ENCODE peak calls at places on chromosomes 7 and 10, in ten cellular contexts. L is glutamatergic neuron; C is stimulated activated CD4-positive, alpha-beta T cell treated with anti-CD3 and anti-CD28 coated beads, Interleukin-2, amount 100 ng/mL, for 48 hours; E is brain microvascular endothelial cell; J is activated CD8-positive, alpha-beta memory T cell treated with anti-CD3 and anti-CD28 coated beads, Interleukin-2, amount 50 U/mL, for 48 hours; I is A549; R is prostate gland; F is T-helper 2 cell; B is foreskin fibroblast; A is HT1080. Z is an unnamed sample.

GRCh38 chr10:80273523-80274170 is 15.8 kb downstream of the MAT1A start:
- DNase-seq in J (no peak), B (no peak), E (no peak), L (no peak), A (no peak), R (no peak), I (no peak), C (no peak), F (no peak), Z (no peak)

GRCh38 chr10:121526801-121527221 is 71.4 kb downstream of the FGFR2 start:
- DNase-seq in A (no peak), F (no peak), C (no peak), B (no peak), E (no peak), J (no peak), R (no peak), I (no peak), L (no peak), Z (no peak)

GRCh38 chr7:76303829-76304505 is 1.5 kb downstream of the HSPB1 start:
- DNase-seq in C (no peak), E (no peak), L (no peak), R (no peak), A (peak; percentile 52), I (no peak), J (peak; percentile 68), B (no peak), F (no peak), Z (no peak)

GRCh38 chr10:86963341-86963919 is 4.9 kb upstream of the ADIRF start:
- DNase-seq in C (no peak), E (no peak), F (no peak), I (no peak), R (no peak), L (no peak), J (peak; percentile 45), B (no peak), A (no peak), Z (no peak)

GRCh38 chr7:76047305-76047810 is 442 bp downstream of the STYXL1 start:
- DNase-seq in J (no peak), I (no peak), A (no peak), F (peak; percentile 25), E (no peak), L (peak; percentile 31), R (no peak), B (no peak), C (no peak), Z (no peak)

GRCh38 chr7:112866424-112866823 is 76.2 kb upstream of the TMEM168 start:
- DNase-seq in J (no peak), E (no peak), I (no peak), A (no peak), B (no peak), R (no peak), C (no peak), L (no peak), F (peak; percentile 1), Z (no peak)

GRCh38 chr10:43816351-43817321 is 168.0 kb upstream of the ZNF32 start:
- DNase-seq in R (no peak), E (peak; percentile 64), F (peak; percentile 87), J (peak; percentile 78), C (peak; percentile 57), L (no peak), B (peak; percentile 77), I (no peak), A (peak; percentile 75), Z (no peak)

GRCh38 chr7:80764132-80764531 is 125.7 kb downstream of the CD36 start:
- DNase-seq in E (no peak), F (no peak), J (no peak), A (no peak), R (no peak), C (no peak), B (no peak), L (no peak), I (no peak), Z (no peak)

GRCh38 chr7:539731-540411 is 20.2 kb upstream of the PDGFA start:
- DNase-seq in L (no peak), R (peak; percentile 90), B (no peak), J (no peak), E (no peak), C (no peak), F (no peak), I (peak; percentile 96), A (peak; percentile 44), Z (peak; percentile 81)

GRCh38 chr7:129166745-129167144 is 21.7 kb upstream of the SMO start:
- DNase-seq in B (no peak), I (no peak), A (no peak), F (no peak), C (no peak), E (no peak), L (no peak), R (no peak), J (no peak), Z (no peak)

GRCh38 chr7:13903997-13904396 is 85.5 kb downstream of the ETV1 start:
- DNase-seq in R (no peak), L (no peak), F (no peak), A (no peak), I (no peak), C (no peak), J (no peak), E (no peak), B (peak; percentile 74), Z (no peak)

GRCh38 chr7:158285383-158285770 is 302.2 kb downstream of the PTPRN2 start:
- DNase-seq in J (no peak), I (no peak), F (no peak), L (no peak), C (no peak), E (no peak), B (no peak), R (peak; percentile 2), A (no peak), Z (no peak)

GRCh38 chr7:31882187-31882586 is 188.0 kb downstream of the PDE1C start:
- DNase-seq in B (no peak), A (no peak), I (no peak), R (no peak), F (no peak), C (no peak), J (no peak), L (no peak), E (no peak), Z (no peak)

GRCh38 chr10:122468923-122469781 is 7.8 kb downstream of the HTRA1 start:
- DNase-seq in A (peak; percentile 99), C (no peak), E (peak; percentile 89), B (peak; percentile 96), I (peak; percentile 89), J (peak; percentile 29), L (no peak), F (no peak), R (no peak), Z (no peak)

GRCh38 chr7:39428221-39428620 is 138.0 kb upstream of the YAE1 start:
- DNase-seq in L (no peak), C (no peak), E (peak; percentile 73), B (peak; percentile 39), J (no peak), I (no peak), R (no peak), A (peak; percentile 53), F (no peak), Z (no peak)

GRCh38 chr7:131108212-131108980 is 219.3 kb upstream of the MKLN1 start:
- DNase-seq in I (no peak), J (peak; percentile 81), B (no peak), C (no peak), R (no peak), E (peak; percentile 15), A (peak; percentile 3), F (peak; percentile 95), L (peak; percentile 64), Z (no peak)

GRCh38 chr10:32795598-32796183 is 162.3 kb downstream of the ITGB1 start:
- DNase-seq in F (peak; percentile 44), C (no peak), J (no peak), A (peak; percentile 25), R (peak; percentile 8), E (no peak), L (no peak), I (peak; percentile 24), B (peak; percentile 2), Z (no peak)

GRCh38 chr10:7102557-7103349 is 308.1 kb downstream of the SFMBT2 start:
- DNase-seq in I (no peak), C (no peak), E (no peak), L (no peak), J (no peak), R (no peak), F (no peak), A (peak; percentile 17), B (no peak), Z (no peak)

GRCh38 chr7:40884226-40884625 is 749.4 kb downstream of the SUGCT start:
- DNase-seq in C (no peak), E (peak; percentile 60), I (no peak), F (no peak), B (no peak), J (no peak), L (no peak), R (no peak), A (no peak), Z (no peak)

GRCh38 chr10:127125331-127125730 is 71.1 kb downstream of the INSYN2A start:
- DNase-seq in L (peak; percentile 64), E (no peak), C (no peak), R (no peak), J (no peak), F (peak; percentile 68), I (no peak), A (peak; percentile 71), B (no peak), Z (no peak)

GRCh38 chr7:28017372-28017771 is 163.2 kb downstream of the JAZF1 start:
- DNase-seq in E (peak; percentile 14), I (no peak), A (peak; percentile 71), R (no peak), L (no peak), J (no peak), C (no peak), F (no peak), B (peak; percentile 33), Z (no peak)

GRCh38 chr7:137925091-137925490 is 76.8 kb downstream of the CREB3L2 start:
- DNase-seq in B (no peak), I (no peak), L (no peak), A (no peak), R (no peak), F (no peak), J (no peak), E (no peak), C (no peak), Z (no peak)

Z was measured in body of pancreas.